ENCODE peak calls at places on chromosomes 2 and 18, in nine cellular contexts. N is Peyer's patch; Y is astrocyte of the spinal cord; J is ovary; B is neural crest cell; D is cardiac muscle cell; T is BE2C; O is heart right ventricle; R is CD8-positive, alpha-beta T cell. L is an unnamed sample.
A peak's percentile ranks its signal among the peaks of the same experiment; 100 is the strongest.

GRCh38 chr2:119429225-119430000 is 2.2 kb upstream of the TMEM37 start:
- DNase-seq in J (no peak), N (no peak), T (no peak), Y (peak; percentile 16), O (no peak), B (no peak), R (no peak), D (peak; percentile 58), L (no peak)

GRCh38 chr2:33086400-33087015 is 139.8 kb downstream of the LTBP1 start:
- DNase-seq in O (peak; percentile 66), R (no peak), Y (peak; percentile 48), N (no peak), J (no peak), B (no peak), D (peak; percentile 87), T (no peak), L (no peak)

GRCh38 chr18:2906522-2907458 is 60.0 kb downstream of the EMILIN2 start:
- DNase-seq in R (peak; percentile 44), T (peak; percentile 42), B (peak; percentile 23), J (peak; percentile 72), O (peak; percentile 38), D (peak; percentile 40), N (peak; percentile 46), Y (no peak), L (peak; percentile 85)

GRCh38 chr2:58702302-58702696 is 461.2 kb upstream of the FANCL start:
- DNase-seq in J (no peak), Y (peak; percentile 84), D (peak; percentile 1), T (no peak), R (no peak), N (no peak), B (no peak), O (no peak), L (no peak)

GRCh38 chr2:107088156-107088555 is 202.2 kb upstream of the ST6GAL2 start:
- DNase-seq in N (no peak), J (no peak), O (no peak), R (no peak), T (no peak), D (peak; percentile 3), B (no peak), Y (no peak), L (no peak)

GRCh38 chr2:186748354-186748753 is 54.5 kb downstream of the FAM171B start:
- DNase-seq in Y (no peak), B (no peak), J (no peak), O (no peak), D (no peak), T (peak; percentile 67), R (no peak), N (no peak), L (no peak)

GRCh38 chr2:70012887-70013286 is 51.5 kb upstream of the ASPRV1 start:
- DNase-seq in D (no peak), T (no peak), B (no peak), N (no peak), J (no peak), Y (no peak), R (no peak), O (no peak), L (no peak)

GRCh38 chr2:62304429-62305417 is 108.8 kb downstream of the B3GNT2 start:
- DNase-seq in R (peak; percentile 53), D (peak; percentile 98), Y (peak; percentile 94), T (peak; percentile 49), J (peak; percentile 76), B (no peak), N (peak; percentile 41), O (peak; percentile 72), L (no peak)

GRCh38 chr18:25234740-25235345 is 117.1 kb downstream of the ZNF521 start:
- DNase-seq in Y (no peak), N (no peak), D (no peak), B (no peak), O (no peak), J (no peak), R (no peak), T (no peak), L (no peak)

GRCh38 chr18:25235648-25236047 is 116.3 kb downstream of the ZNF521 start:
- DNase-seq in B (no peak), R (no peak), Y (no peak), J (no peak), D (no peak), N (no peak), T (no peak), O (no peak), L (no peak)

GRCh38 chr18:25233582-25234362 is 118.2 kb downstream of the ZNF521 start:
- DNase-seq in Y (peak; percentile 65), O (no peak), T (no peak), D (peak; percentile 77), B (no peak), R (no peak), J (no peak), N (no peak), L (no peak)

GRCh38 chr18:25236736-25237135 is 115.2 kb downstream of the ZNF521 start:
- DNase-seq in Y (no peak), J (no peak), T (no peak), N (no peak), O (no peak), R (no peak), D (no peak), B (no peak), L (no peak)

GRCh38 chr18:25234363-25234639 is 117.7 kb downstream of the ZNF521 start:
- DNase-seq in Y (no peak), T (no peak), R (no peak), D (no peak), J (no peak), O (no peak), N (no peak), B (no peak), L (no peak)
- TF ChIP-seq CTCF in Y (no peak), T (no peak), R (no peak), D (no peak), J (no peak), O (no peak), N (no peak), B (no peak), L (no peak)

GRCh38 chr2:113036763-113037162 is 15.9 kb downstream of the IL36B start:
- DNase-seq in D (no peak), O (no peak), Y (no peak), N (no peak), R (no peak), T (no peak), J (no peak), B (no peak), L (no peak)

GRCh38 chr2:113046465-113046864 is 6.2 kb downstream of the IL36B start:
- DNase-seq in B (no peak), D (no peak), R (no peak), O (no peak), N (no peak), J (no peak), T (no peak), Y (no peak), L (no peak)

GRCh38 chr2:113039158-113039557 is 13.5 kb downstream of the IL36B start:
- DNase-seq in Y (no peak), B (no peak), D (no peak), T (no peak), O (no peak), N (no peak), J (no peak), R (no peak), L (no peak)

GRCh38 chr2:113039675-113040074 is 13.0 kb downstream of the IL36B start:
- DNase-seq in O (no peak), Y (no peak), R (no peak), D (no peak), N (no peak), T (no peak), J (no peak), B (no peak), L (no peak)

DNA sequence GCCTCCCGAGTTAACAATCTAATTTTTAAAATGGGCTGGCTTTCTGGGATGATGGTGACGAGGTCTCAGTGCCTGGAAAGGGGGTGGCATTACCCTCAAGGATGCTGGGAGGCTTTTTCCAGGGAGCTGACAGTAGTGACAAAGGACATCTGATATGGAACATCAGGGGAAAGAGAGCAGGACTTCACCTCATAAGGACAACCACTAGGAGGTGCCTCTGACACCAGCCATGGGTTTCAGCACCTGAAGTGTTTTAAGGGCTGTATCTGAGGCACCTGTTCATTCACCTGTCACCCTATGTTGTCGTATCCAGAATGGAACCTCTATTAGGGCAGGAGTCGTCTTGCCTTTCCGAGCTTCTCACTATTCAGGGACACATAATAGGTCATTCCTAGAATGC is 10.8 kb downstream of the IL36B start:
- DNase-seq in J (no peak), T (no peak), O (no peak), R (no peak), D (no peak), N (no peak), Y (no peak), B (no peak), L (no peak)
- TF ChIP-seq CTCF in J (no peak), T (no peak), O (no peak), R (no peak), D (no peak), N (peak; percentile 14), Y (no peak), B (no peak), L (peak; percentile 5)

GRCh38 chr2:201887851-201888451 is 81.6 kb downstream of the CDK15 start:
- DNase-seq in Y (no peak), D (no peak), N (no peak), T (no peak), O (no peak), J (no peak), R (no peak), B (no peak), L (no peak)

GRCh38 chr2:201888476-201888875 is 82.1 kb downstream of the CDK15 start:
- DNase-seq in D (no peak), Y (no peak), J (no peak), B (no peak), N (no peak), O (no peak), R (no peak), T (no peak), L (no peak)

GRCh38 chr2:201890447-201890846 is 84.1 kb downstream of the CDK15 start:
- DNase-seq in N (no peak), T (no peak), R (no peak), Y (peak; percentile 27), J (no peak), B (no peak), O (no peak), D (no peak), L (no peak)

GRCh38 chr2:201886504-201886903 is 80.2 kb downstream of the CDK15 start:
- DNase-seq in Y (peak; percentile 44), B (no peak), T (no peak), J (no peak), N (no peak), R (no peak), O (no peak), D (no peak), L (no peak)

DNA sequence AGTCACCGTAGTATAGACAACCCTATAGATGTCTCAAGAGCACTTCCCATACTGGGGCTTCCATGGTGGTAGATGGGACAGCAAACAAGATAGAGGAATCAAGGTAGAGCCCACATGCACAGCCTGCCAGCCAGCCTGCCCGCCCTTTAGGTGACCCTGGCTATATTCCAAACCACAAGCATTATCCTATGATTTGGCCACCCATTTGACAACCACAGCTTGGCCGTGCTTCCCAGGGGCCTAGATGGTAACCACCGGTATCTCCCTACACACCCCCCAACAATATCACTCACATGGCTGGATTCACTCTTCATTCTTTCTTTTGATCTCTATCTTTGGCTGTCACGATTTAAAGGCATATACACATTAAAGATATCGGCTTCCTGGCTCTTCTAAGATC is 85.3 kb downstream of the CDK15 start:
- DNase-seq in T (no peak), D (no peak), R (no peak), J (no peak), O (no peak), Y (no peak), B (no peak), N (no peak), L (no peak)
- TF ChIP-seq CTCF in T (no peak), D (no peak), R (no peak), J (no peak), O (no peak), Y (no peak), B (no peak), N (no peak), L (no peak)

DNA sequence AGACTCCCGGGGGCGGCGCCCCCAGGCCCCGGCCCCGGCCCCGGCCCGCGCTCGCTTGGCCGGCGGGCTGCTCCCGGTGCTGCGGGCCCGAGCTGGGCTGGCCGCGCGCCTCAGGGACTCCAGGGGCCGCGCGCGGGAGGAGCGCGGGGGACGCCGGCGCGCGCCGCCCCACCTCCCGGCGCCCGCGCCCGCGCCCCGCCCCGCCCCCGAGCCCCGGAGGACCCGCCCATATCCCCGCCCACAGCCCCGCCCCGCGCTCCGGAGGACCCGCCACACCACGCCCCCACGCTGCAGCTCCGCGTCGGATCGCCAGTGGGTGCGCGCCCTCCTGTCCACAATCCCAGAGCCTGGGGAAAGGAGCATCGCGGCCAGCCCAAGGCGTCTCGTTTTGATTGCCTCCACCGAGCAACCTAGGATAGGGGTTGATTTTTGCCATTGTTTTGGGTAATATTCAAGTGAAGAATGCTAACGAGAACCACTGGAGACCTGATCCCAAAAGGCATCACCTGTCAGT is at the start of gene PARD6G:
- DNase-seq in R (peak; percentile 56), D (peak; percentile 80), O (peak; percentile 82), N (peak; percentile 50), J (peak; percentile 92), T (peak; percentile 79), Y (peak; percentile 56), B (peak; percentile 77), L (peak; percentile 89)
- TF ChIP-seq CTCF in R (no peak), D (no peak), O (no peak), N (no peak), J (no peak), T (no peak), Y (peak; percentile 21), B (no peak), L (no peak)

L was measured in GM13977.